ENCODE peak calls at places on chromosomes 2 and 18, in four cellular contexts. D, I, O and N are unnamed samples.
A peak's percentile ranks its signal among the peaks of the same experiment; 100 is the strongest.

GRCh38 chr2:25400576-25401241 is 59.0 kb upstream of the DNMT3A start:
- DNase-seq in D (no peak), I (no peak), O (no peak), N (no peak)

GRCh38 chr2:98538280-98539041 is 69.9 kb downstream of the COA5 start:
- DNase-seq in D (no peak), I (no peak), O (no peak), N (no peak)

GRCh38 chr2:16026816-16027501 is 86.6 kb downstream of the MYCN start:
- DNase-seq in D (no peak), I (no peak), O (no peak), N (no peak)

GRCh38 chr2:171910494-171910893 is 11.8 kb upstream of the HAT1 start:
- DNase-seq in D (no peak), I (no peak), O (no peak), N (no peak)

GRCh38 chr2:110807520-110807919 is 75.1 kb downstream of the ACOXL start:
- DNase-seq in D (no peak), I (no peak), O (no peak), N (no peak)

GRCh38 chr2:177078416-177078815 is 134.2 kb upstream of the HNRNPA3 start:
- DNase-seq in D (no peak), I (no peak), O (no peak), N (no peak)

GRCh38 chr2:135620223-135620622 is 88.9 kb downstream of the R3HDM1 start:
- DNase-seq in D (no peak), I (no peak), O (no peak), N (no peak)

GRCh38 chr2:236210536-236210935 is 42.4 kb upstream of the GBX2 start:
- DNase-seq in D (no peak), I (no peak), O (no peak), N (no peak)

GRCh38 chr2:137837830-137838229 is 126.4 kb upstream of the HNMT start:
- DNase-seq in D (no peak), I (no peak), O (no peak), N (peak; percentile 9)

GRCh38 chr2:195425328-195425727 is 231.7 kb upstream of the SLC39A10 start:
- DNase-seq in D (no peak), I (no peak), O (no peak), N (no peak)

GRCh38 chr18:76353046-76353445 is 142.0 kb downstream of the ZNF516 start:
- DNase-seq in D (no peak), I (no peak), O (no peak), N (no peak)

GRCh38 chr2:135164431-135164830 is 112.3 kb downstream of the RAB3GAP1 start:
- DNase-seq in D (no peak), I (no peak), O (no peak), N (peak; percentile 43)

GRCh38 chr2:17227856-17228255 is 290.4 kb downstream of the RAD51AP2 start:
- DNase-seq in D (no peak), I (no peak), O (no peak), N (no peak)

GRCh38 chr2:39719317-39719716 is 53.6 kb downstream of the TMEM178A start:
- DNase-seq in D (no peak), I (no peak), O (no peak), N (no peak)

GRCh38 chr2:58895849-58896248 is 654.7 kb upstream of the FANCL start:
- DNase-seq in D (no peak), I (no peak), O (no peak), N (no peak)

GRCh38 chr2:225355788-225356187 is 43.7 kb upstream of the NYAP2 start:
- DNase-seq in D (no peak), I (no peak), O (peak; percentile 91), N (peak; percentile 91)

GRCh38 chr2:70552501-70553333 is 909 bp downstream of the TGFA start:
- DNase-seq in D (no peak), I (no peak), O (no peak), N (no peak)

GRCh38 chr2:69559696-69560482 is 83.7 kb downstream of the AAK1 start:
- DNase-seq in D (peak; percentile 16), I (peak; percentile 33), O (no peak), N (no peak)

GRCh38 chr2:197269173-197269572 is 41.4 kb downstream of the ANKRD44 start:
- DNase-seq in D (no peak), I (no peak), O (no peak), N (no peak)

GRCh38 chr2:25371253-25372241 is 29.8 kb upstream of the DNMT3A start:
- DNase-seq in D (no peak), I (no peak), O (no peak), N (no peak)

GRCh38 chr2:106104332-106105062 is 89.6 kb downstream of the UXS1 start:
- DNase-seq in D (peak; percentile 67), I (peak; percentile 11), O (no peak), N (peak; percentile 43)

GRCh38 chr2:7028846-7029245 is 111.6 kb downstream of the RNF144A start:
- DNase-seq in D (no peak), I (no peak), O (no peak), N (no peak)

GRCh38 chr2:12170151-12170550 is 423.7 kb downstream of the LPIN1 start:
- DNase-seq in D (no peak), I (no peak), O (no peak), N (no peak)

GRCh38 chr2:134365356-134365755 is 111.5 kb downstream of the MGAT5 start:
- DNase-seq in D (no peak), I (no peak), O (no peak), N (no peak)

GRCh38 chr2:195498176-195498575 is 158.8 kb upstream of the SLC39A10 start:
- DNase-seq in D (peak; percentile 6), I (no peak), O (no peak), N (no peak)

GRCh38 chr2:218816561-218817011 is 15.0 kb downstream of the PRKAG3 start:
- DNase-seq in D (no peak), I (no peak), O (no peak), N (no peak)

GRCh38 chr2:70643715-70644114 is 90.1 kb upstream of the TGFA start:
- DNase-seq in D (no peak), I (peak; percentile 8), O (no peak), N (no peak)

GRCh38 chr2:92074549-92074898 is 2796.7 kb upstream of the TEKT4 start:
- DNase-seq in D (no peak), I (no peak), O (no peak), N (no peak)

GRCh38 chr18:34352385-34353163 is 127.9 kb upstream of the NOL4 start:
- DNase-seq in D (no peak), I (peak; percentile 92), O (peak; percentile 85), N (peak; percentile 99)

GRCh38 chr2:198916548-198916947 is 541.2 kb downstream of the SATB2 start:
- DNase-seq in D (no peak), I (peak; percentile 6), O (no peak), N (peak; percentile 25)

GRCh38 chr2:1702186-1702565 is 42.1 kb downstream of the PXDN start:
- DNase-seq in D (no peak), I (no peak), O (no peak), N (no peak)

GRCh38 chr2:191701696-191702095 is 23.8 kb downstream of the NABP1 start:
- DNase-seq in D (no peak), I (peak; percentile 68), O (no peak), N (no peak)

GRCh38 chr2:96345868-96346452 is 10.4 kb downstream of the NCAPH start:
- DNase-seq in D (no peak), I (no peak), O (no peak), N (no peak)

GRCh38 chr2:58973831-58974281 is 732.7 kb upstream of the FANCL start:
- DNase-seq in D (no peak), I (no peak), O (no peak), N (no peak)

GRCh38 chr2:152298754-152299153 is 36.2 kb upstream of the FMNL2 start:
- DNase-seq in D (no peak), I (peak; percentile 6), O (no peak), N (no peak)

GRCh38 chr2:120730053-120730439 is 5.6 kb upstream of the GLI2 start:
- DNase-seq in D (no peak), I (no peak), O (no peak), N (no peak)

GRCh38 chr18:55302337-55302833 is 285.6 kb downstream of the TCF4 start:
- DNase-seq in D (no peak), I (no peak), O (no peak), N (no peak)

GRCh38 chr2:171630812-171631626 is 56.2 kb upstream of the DYNC1I2 start:
- DNase-seq in D (no peak), I (no peak), O (no peak), N (no peak)

GRCh38 chr2:120441744-120442471 is 96.0 kb downstream of the INHBB start:
- DNase-seq in D (no peak), I (peak; percentile 87), O (peak; percentile 34), N (peak; percentile 86)

GRCh38 chr18:13286456-13287125 is 68.0 kb downstream of the LDLRAD4 start:
- DNase-seq in D (no peak), I (no peak), O (no peak), N (no peak)